ENCODE peak calls at places on chromosomes 4 and X, in nine cellular contexts. G is Right ventricle myocardium superior; F is activated CD4-positive, alpha-beta T cell treated with anti-CD3 and anti-CD28 coated beads for 24 hours; C is GM12878; B is CD8-positive, alpha-beta T cell; X is LoVo; S is AG08395; R is stromal cell of bone marrow; O is NCI-H2029. W is an unnamed sample.

GRCh38 chr4:100190643-100191600 is 654 bp upstream of the DDIT4L start:
- DNase-seq in G (no peak), F (no peak), C (no peak), B (no peak), X (no peak), S (peak; percentile 17), R (no peak), O (no peak), W (no peak)

GRCh38 chrX:20066968-20067708 is 49.6 kb downstream of the MAP7D2 start:
- DNase-seq in G (no peak), F (no peak), C (no peak), B (no peak), X (peak; percentile 32), S (peak; percentile 41), R (peak; percentile 31), O (peak; percentile 4), W (peak; percentile 18)

GRCh38 chr4:83561381-83561780 is 25.5 kb downstream of the GPAT3 start:
- DNase-seq in G (no peak), F (no peak), C (no peak), B (no peak), X (peak; percentile 58), S (peak; percentile 59), R (peak; percentile 59), O (peak; percentile 5), W (no peak)

GRCh38 chr4:89906787-89907521 is 12.3 kb downstream of the MMRN1 start:
- DNase-seq in G (no peak), F (no peak), C (no peak), B (no peak), X (no peak), S (no peak), R (no peak), O (no peak), W (no peak)

GRCh38 chr4:155666701-155667537 is at the start of gene GUCY1A1:
- DNase-seq in G (peak; percentile 74), F (no peak), C (no peak), B (no peak), X (no peak), S (peak; percentile 6), R (no peak), O (no peak), W (no peak)

GRCh38 chrX:8042304-8042703 is 115.1 kb upstream of the PNPLA4 start:
- DNase-seq in G (no peak), F (no peak), C (no peak), B (no peak), X (no peak), S (no peak), R (no peak), O (no peak), W (no peak)

GRCh38 chr4:182449186-182449880 is 206.1 kb downstream of the TENM3 start:
- DNase-seq in G (no peak), F (no peak), C (no peak), B (no peak), X (no peak), S (peak; percentile 35), R (no peak), O (peak; percentile 58), W (no peak)

GRCh38 chrX:143664302-143664701 is 28.4 kb upstream of the SLITRK4 start:
- DNase-seq in G (no peak), F (no peak), C (no peak), B (no peak), X (peak; percentile 7), S (peak; percentile 2), R (no peak), O (no peak), W (no peak)

GRCh38 chrX:155745792-155746191 is 133.0 kb upstream of the TMLHE start:
- DNase-seq in G (no peak), F (no peak), C (no peak), B (no peak), X (peak; percentile 72), S (no peak), R (no peak), O (peak; percentile 76), W (no peak)

GRCh38 chr4:6773106-6773505 is 9.4 kb upstream of the KIAA0232 start:
- DNase-seq in G (no peak), F (no peak), C (no peak), B (no peak), X (no peak), S (no peak), R (no peak), O (no peak), W (no peak)

GRCh38 chr4:128481752-128482480 is 194.3 kb upstream of the PGRMC2 start:
- DNase-seq in G (no peak), F (no peak), C (no peak), B (no peak), X (no peak), S (no peak), R (no peak), O (no peak), W (no peak)

GRCh38 chrX:116490091-116490490 is 27.3 kb upstream of the CT83 start:
- DNase-seq in G (no peak), F (no peak), C (no peak), B (no peak), X (no peak), S (peak; percentile 2), R (no peak), O (no peak), W (no peak)

GRCh38 chrX:110853610-110854009 is 58.0 kb upstream of the CHRDL1 start:
- DNase-seq in G (no peak), F (no peak), C (no peak), B (no peak), X (peak; percentile 2), S (peak; percentile 53), R (peak; percentile 7), O (no peak), W (no peak)

GRCh38 chr4:84258905-84259830 is 239.9 kb downstream of the NKX6-1 start:
- DNase-seq in G (no peak), F (no peak), C (peak; percentile 37), B (no peak), X (peak; percentile 35), S (peak; percentile 33), R (no peak), O (no peak), W (no peak)

GRCh38 chr4:141467225-141467624 is 169.2 kb upstream of the IL15 start:
- DNase-seq in G (no peak), F (no peak), C (no peak), B (no peak), X (no peak), S (no peak), R (no peak), O (no peak), W (no peak)

GRCh38 chr4:5746829-5747745 is 36.1 kb downstream of the EVC start:
- DNase-seq in G (no peak), F (no peak), C (no peak), B (no peak), X (no peak), S (peak; percentile 53), R (no peak), O (no peak), W (no peak)

GRCh38 chr4:146477054-146477453 is 44.7 kb downstream of the SLC10A7 start:
- DNase-seq in G (no peak), F (no peak), C (no peak), B (no peak), X (no peak), S (no peak), R (no peak), O (no peak), W (no peak)

GRCh38 chrX:49175875-49176274 is 4.2 kb downstream of the PLP2 start:
- DNase-seq in G (no peak), F (no peak), C (no peak), B (no peak), X (no peak), S (no peak), R (no peak), O (no peak), W (no peak)

GRCh38 chrX:87517571-87518141 is at the start of gene KLHL4:
- DNase-seq in G (no peak), F (no peak), C (no peak), B (no peak), X (no peak), S (no peak), R (no peak), O (no peak), W (no peak)

GRCh38 chrX:80708781-80709180 is 100.9 kb downstream of the BRWD3 start:
- DNase-seq in G (no peak), F (no peak), C (no peak), B (no peak), X (no peak), S (no peak), R (no peak), O (no peak), W (no peak)

GRCh38 chr4:165877291-165877690 is 4.3 kb downstream of the TLL1 start:
- DNase-seq in G (no peak), F (no peak), C (no peak), B (no peak), X (no peak), S (no peak), R (no peak), O (no peak), W (no peak)

GRCh38 chr4:4284827-4285618 is 4.9 kb downstream of the LYAR start:
- DNase-seq in G (no peak), F (no peak), C (no peak), B (no peak), X (peak; percentile 31), S (no peak), R (no peak), O (peak; percentile 4), W (no peak)